ENCODE peak calls at places on chromosome 11, in eight cellular contexts. N is NCI-H1105 treated with DMSO at 0.1 percent for 48 hours, T is RKO, W is cerebellar cortex, Z is NCI-H1417, U is germinal center, G is iris pigment epithelial cell, R is AG09309. E is an unnamed sample.
A peak's percentile ranks its signal among the peaks of the same experiment; 100 is the strongest.

GRCh38 chr11:2735053-2735589 is 35.3 kb upstream of the KCNQ1OT1 start:
- DNase-seq in N (no peak), T (no peak), W (no peak), Z (no peak), U (no peak), G (no peak), R (no peak), E (no peak)

GRCh38 chr11:102293873-102294601 is 23.2 kb upstream of the BIRC3 start:
- DNase-seq in N (no peak), T (peak; percentile 77), W (peak; percentile 31), Z (no peak), U (peak; percentile 52), G (peak; percentile 75), R (no peak), E (peak; percentile 47)

GRCh38 chr11:110433393-110434333 is 3.9 kb downstream of the FDX1 start:
- DNase-seq in N (peak; percentile 53), T (peak; percentile 68), W (peak; percentile 47), Z (peak; percentile 32), U (peak; percentile 33), G (peak; percentile 44), R (no peak), E (peak; percentile 67)

GRCh38 chr11:14645247-14645912 is 1.8 kb downstream of the PDE3B start:
- DNase-seq in N (peak; percentile 63), T (peak; percentile 89), W (peak; percentile 51), Z (peak; percentile 43), U (no peak), G (peak; percentile 32), R (no peak), E (peak; percentile 31)

GRCh38 chr11:8793114-8793777 is 110.7 kb downstream of the RPL27A start:
- DNase-seq in N (no peak), T (no peak), W (no peak), Z (no peak), U (no peak), G (peak; percentile 55), R (no peak), E (no peak)

GRCh38 chr11:117712530-117712929 is 84.5 kb downstream of the DSCAML1 start:
- DNase-seq in N (no peak), T (no peak), W (no peak), Z (no peak), U (no peak), G (no peak), R (no peak), E (no peak)

GRCh38 chr11:1125803-1126202 is 31.9 kb upstream of the MUC5AC start:
- DNase-seq in N (no peak), T (no peak), W (no peak), Z (no peak), U (no peak), G (no peak), R (no peak), E (no peak)

GRCh38 chr11:11450744-11451362 is 97.8 kb upstream of the CSNK2A3 start:
- DNase-seq in N (no peak), T (peak; percentile 21), W (no peak), Z (no peak), U (no peak), G (peak; percentile 44), R (peak; percentile 63), E (no peak)

GRCh38 chr11:32312206-32312817 is 123.0 kb downstream of the WT1 start:
- DNase-seq in N (no peak), T (no peak), W (no peak), Z (no peak), U (no peak), G (peak; percentile 36), R (no peak), E (no peak)

GRCh38 chr11:69870772-69871171 is 51.6 kb upstream of the FGF3 start:
- DNase-seq in N (no peak), T (no peak), W (no peak), Z (no peak), U (no peak), G (peak; percentile 22), R (no peak), E (no peak)

GRCh38 chr11:111419641-111420327 is 40.7 kb upstream of the POU2AF1 start:
- DNase-seq in N (no peak), T (no peak), W (peak; percentile 82), Z (no peak), U (no peak), G (no peak), R (no peak), E (no peak)

GRCh38 chr11:2858995-2859705 is 26.4 kb downstream of the CDKN1C start:
- DNase-seq in N (no peak), T (no peak), W (no peak), Z (no peak), U (no peak), G (no peak), R (no peak), E (no peak)

GRCh38 chr11:115707180-115707905 is 203.1 kb upstream of the CADM1 start:
- DNase-seq in N (no peak), T (no peak), W (no peak), Z (no peak), U (no peak), G (peak; percentile 6), R (no peak), E (no peak)

GRCh38 chr11:77147668-77148321 is 19.7 kb downstream of the MYO7A start:
- DNase-seq in N (no peak), T (no peak), W (no peak), Z (peak; percentile 9), U (peak; percentile 56), G (no peak), R (no peak), E (peak; percentile 99)

GRCh38 chr11:8480858-8481257 is 113.2 kb downstream of the STK33 start:
- DNase-seq in N (no peak), T (no peak), W (no peak), Z (no peak), U (no peak), G (peak; percentile 10), R (no peak), E (no peak)

GRCh38 chr11:107598225-107599139 is 7.5 kb downstream of the ELMOD1 start:
- DNase-seq in N (no peak), T (peak; percentile 20), W (peak; percentile 45), Z (no peak), U (peak; percentile 16), G (no peak), R (no peak), E (peak; percentile 59)

GRCh38 chr11:43119275-43119970 is 192.4 kb upstream of the API5 start:
- DNase-seq in N (no peak), T (peak; percentile 16), W (no peak), Z (no peak), U (no peak), G (no peak), R (no peak), E (no peak)

GRCh38 chr11:9753031-9753430 is 89.2 kb downstream of the SWAP70 start:
- DNase-seq in N (no peak), T (peak; percentile 59), W (no peak), Z (no peak), U (no peak), G (peak; percentile 84), R (no peak), E (no peak)

GRCh38 chr11:34051349-34052035 is at the start of gene CAPRIN1:
- DNase-seq in N (peak; percentile 94), T (peak; percentile 86), W (peak; percentile 86), Z (peak; percentile 97), U (peak; percentile 94), G (peak; percentile 87), R (no peak), E (peak; percentile 98)

GRCh38 chr11:78649361-78650215 is 74.9 kb upstream of the NARS2 start:
- DNase-seq in N (no peak), T (no peak), W (no peak), Z (no peak), U (no peak), G (no peak), R (no peak), E (no peak)

GRCh38 chr11:1873048-1873812 is 18.5 kb downstream of the PRR33 start:
- DNase-seq in N (no peak), T (no peak), W (no peak), Z (no peak), U (no peak), G (peak; percentile 64), R (no peak), E (peak; percentile 65)

GRCh38 chr11:60847906-60848305 is 6.0 kb downstream of the CCDC86 start:
- DNase-seq in N (no peak), T (no peak), W (no peak), Z (no peak), U (no peak), G (no peak), R (no peak), E (no peak)

GRCh38 chr11:61954106-61955030 is 4.2 kb downstream of the BEST1 start:
- DNase-seq in N (no peak), T (no peak), W (no peak), Z (no peak), U (no peak), G (peak; percentile 52), R (no peak), E (no peak)

GRCh38 chr11:79088967-79089366 is 351.9 kb downstream of the TENM4 start:
- DNase-seq in N (no peak), T (no peak), W (no peak), Z (no peak), U (no peak), G (no peak), R (no peak), E (peak; percentile 64)

GRCh38 chr11:28837599-28837998 is 729.4 kb downstream of the METTL15 start:
- DNase-seq in N (no peak), T (no peak), W (no peak), Z (no peak), U (no peak), G (no peak), R (no peak), E (no peak)

GRCh38 chr11:123100378-123101085 is 38.6 kb upstream of the HSPA8 start:
- DNase-seq in N (no peak), T (no peak), W (peak; percentile 86), Z (no peak), U (no peak), G (peak; percentile 26), R (no peak), E (peak; percentile 78)

GRCh38 chr11:117574551-117574950 is 222.5 kb downstream of the DSCAML1 start:
- DNase-seq in N (no peak), T (no peak), W (no peak), Z (no peak), U (no peak), G (no peak), R (no peak), E (no peak)

GRCh38 chr11:118305726-118306125 is 1.2 kb downstream of the CD3E start:
- DNase-seq in N (no peak), T (no peak), W (no peak), Z (no peak), U (no peak), G (no peak), R (no peak), E (peak; percentile 20)

GRCh38 chr11:44140805-44141204 is 45.3 kb downstream of the EXT2 start:
- DNase-seq in N (no peak), T (no peak), W (no peak), Z (no peak), U (no peak), G (no peak), R (peak; percentile 11), E (no peak)

GRCh38 chr11:12531020-12531419 is 143.2 kb upstream of the TEAD1 start:
- DNase-seq in N (no peak), T (no peak), W (no peak), Z (no peak), U (no peak), G (no peak), R (no peak), E (no peak)

GRCh38 chr11:2612884-2613571 is 86.8 kb downstream of the KCNQ1OT1 start:
- DNase-seq in N (no peak), T (no peak), W (no peak), Z (no peak), U (no peak), G (peak; percentile 2), R (no peak), E (peak; percentile 75)

GRCh38 chr11:60934790-60935605 is 10.7 kb downstream of the TMEM132A start:
- DNase-seq in N (no peak), T (no peak), W (no peak), Z (no peak), U (no peak), G (no peak), R (no peak), E (no peak)

GRCh38 chr11:65262775-65263174 is 1.0 kb downstream of the POLA2 start:
- DNase-seq in N (no peak), T (peak; percentile 48), W (no peak), Z (no peak), U (no peak), G (no peak), R (no peak), E (peak; percentile 40)

GRCh38 chr11:119148855-119149370 is at the start of gene ABCG4:
- DNase-seq in N (peak; percentile 28), T (no peak), W (peak; percentile 45), Z (peak; percentile 12), U (peak; percentile 28), G (no peak), R (no peak), E (peak; percentile 67)